ENCODE peak calls at places on chromosomes 11 and 22, in six cellular contexts. I is GDM1, V is WTC11, X is hippocampal formation, Z is HFFc6, Q is NCI-H2029. A is an unnamed sample.

GRCh38 chr11:127003260-127003981 is 2.9 kb upstream of the KIRREL3 start:
- DNase-seq in I (no peak), V (peak), Q (peak), Z (peak), X (no peak), A (peak)

GRCh38 chr11:73453562-73453961 is 77.4 kb downstream of the RELT start:
- DNase-seq in V (no peak), X (no peak), Q (no peak), Z (no peak), I (no peak), A (no peak)

GRCh38 chr11:126585388-126586302 is 230.2 kb downstream of the ST3GAL4 start:
- DNase-seq in I (no peak), V (peak), X (no peak), Q (peak), Z (peak), A (peak)

GRCh38 chr11:82889133-82890001 is 10.9 kb downstream of the PRCP start:
- DNase-seq in Z (no peak), Q (no peak), I (peak), X (no peak), V (no peak), A (no peak)

GRCh38 chr11:62245271-62245753 is 3.3 kb downstream of the SCGB1D2 start:
- DNase-seq in X (no peak), Q (no peak), Z (peak), I (peak), V (peak), A (no peak)

GRCh38 chr11:116732740-116733385 is 39.9 kb downstream of the BUD13 start:
- DNase-seq in V (peak), I (peak), Q (peak), X (no peak), Z (peak), A (no peak)

GRCh38 chr22:20867179-20868099 is 8.6 kb downstream of the SNAP29 start:
- DNase-seq in Q (no peak), I (peak), X (no peak), Z (no peak), V (no peak), A (no peak)

GRCh38 chr11:108432783-108433182 is 34.5 kb downstream of the C11orf65 start:
- DNase-seq in V (no peak), Q (no peak), Z (peak), X (no peak), I (no peak), A (no peak)

GRCh38 chr11:11857769-11858168 is 16.0 kb downstream of the USP47 start:
- DNase-seq in Q (peak), V (no peak), Z (no peak), X (no peak), I (peak), A (no peak)

GRCh38 chr11:63905179-63905578 is 11.8 kb downstream of the RCOR2 start:
- DNase-seq in X (no peak), Z (no peak), Q (no peak), I (no peak), V (no peak), A (no peak)

GRCh38 chr11:128549256-128549944 is 38.0 kb downstream of the ETS1 start:
- DNase-seq in X (no peak), V (peak), Z (no peak), Q (no peak), I (no peak), A (no peak)

GRCh38 chr22:32745251-32745995 is 56.1 kb upstream of the TIMP3 start:
- DNase-seq in Z (no peak), Q (no peak), X (no peak), I (no peak), V (peak), A (no peak)

GRCh38 chr11:58330861-58331260 is 28.0 kb downstream of the OR5B17 start:
- DNase-seq in I (no peak), Z (peak), X (no peak), V (no peak), Q (no peak), A (no peak)

GRCh38 chr22:36101756-36102155 is 58.8 kb downstream of the APOL3 start:
- DNase-seq in V (no peak), Q (no peak), Z (no peak), X (no peak), I (no peak), A (no peak)

GRCh38 chr22:27557554-27558060 is 243.9 kb downstream of the MN1 start:
- DNase-seq in I (no peak), V (no peak), X (no peak), Q (no peak), Z (no peak), A (no peak)

GRCh38 chr11:61041755-61042518 is 60.4 kb upstream of the CD5 start:
- DNase-seq in X (no peak), V (peak), I (peak), Z (no peak), Q (peak), A (no peak)

GRCh38 chr11:79121351-79121750 is 319.5 kb downstream of the TENM4 start:
- DNase-seq in X (peak), Q (peak), I (no peak), Z (no peak), V (no peak), A (no peak)

GRCh38 chr11:35304393-35304790 is 115.0 kb downstream of the SLC1A2 start:
- DNase-seq in X (no peak), I (peak), Q (peak), V (no peak), Z (peak), A (no peak)

GRCh38 chr11:75313457-75314272 is 37.8 kb downstream of the ARRB1 start:
- DNase-seq in Z (peak), Q (peak), V (no peak), I (no peak), X (no peak), A (peak)

GRCh38 chr22:31123292-31123602 is 481 bp downstream of the INPP5J start:
- DNase-seq in Q (no peak), Z (no peak), I (no peak), X (no peak), V (no peak), A (no peak)